ENCODE peak calls at places on chromosomes 1 and 21, in five cellular contexts. One of them, this sample, is unnamed.

GRCh38 chr21:33763573-33763881 is 121.2 kb downstream of the ITSN1 start:
- DNase-seq in CD4-positive, alpha-beta T cell: no peak
- DNase-seq in OCI-LY7: no peak
- DNase-seq in GM23248: no peak
- DNase-seq in RWPE1: no peak
- DNase-seq in this sample: no peak

GRCh38 chr1:47963568-47963973 is 33.6 kb downstream of the TRABD2B start:
- DNase-seq in CD4-positive, alpha-beta T cell: no peak
- DNase-seq in OCI-LY7: no peak
- DNase-seq in GM23248: peak
- DNase-seq in RWPE1: no peak
- DNase-seq in this sample: no peak

GRCh38 chr1:84442256-84442655 is 36.8 kb upstream of the RPF1 start:
- DNase-seq in CD4-positive, alpha-beta T cell: no peak
- DNase-seq in OCI-LY7: peak
- DNase-seq in GM23248: peak
- DNase-seq in RWPE1: peak
- DNase-seq in this sample: peak

GRCh38 chr1:179754031-179754624 is 11.0 kb downstream of the FAM163A start:
- DNase-seq in CD4-positive, alpha-beta T cell: no peak
- DNase-seq in OCI-LY7: no peak
- DNase-seq in GM23248: peak
- DNase-seq in RWPE1: peak
- DNase-seq in this sample: peak

GRCh38 chr1:96309783-96310182 is 411.8 kb upstream of the PTBP2 start:
- DNase-seq in CD4-positive, alpha-beta T cell: no peak
- DNase-seq in OCI-LY7: no peak
- DNase-seq in GM23248: peak
- DNase-seq in RWPE1: peak
- DNase-seq in this sample: peak

GRCh38 chr1:208252126-208252853 is 8.1 kb upstream of the PLXNA2 start:
- DNase-seq in CD4-positive, alpha-beta T cell: no peak
- DNase-seq in OCI-LY7: no peak
- DNase-seq in GM23248: peak
- DNase-seq in RWPE1: peak
- DNase-seq in this sample: no peak

GRCh38 chr21:45228171-45228641 is 59.5 kb downstream of the POFUT2 start:
- DNase-seq in CD4-positive, alpha-beta T cell: peak
- DNase-seq in OCI-LY7: no peak
- DNase-seq in GM23248: peak
- DNase-seq in RWPE1: peak
- DNase-seq in this sample: peak

GRCh38 chr1:23911924-23912323 is 1.2 kb downstream of the CNR2 start:
- DNase-seq in CD4-positive, alpha-beta T cell: no peak
- DNase-seq in OCI-LY7: peak
- DNase-seq in GM23248: no peak
- DNase-seq in RWPE1: no peak
- DNase-seq in this sample: no peak

GRCh38 chr1:61638296-61638695 is 86.6 kb downstream of the TM2D1 start:
- DNase-seq in CD4-positive, alpha-beta T cell: no peak
- DNase-seq in OCI-LY7: no peak
- DNase-seq in GM23248: peak
- DNase-seq in RWPE1: no peak
- DNase-seq in this sample: no peak

GRCh38 chr1:91440845-91441244 is 36.2 kb upstream of the HFM1 start:
- DNase-seq in CD4-positive, alpha-beta T cell: no peak
- DNase-seq in OCI-LY7: peak
- DNase-seq in GM23248: peak
- DNase-seq in RWPE1: peak
- DNase-seq in this sample: no peak

GRCh38 chr1:218971166-218971565 is 202.5 kb upstream of the LYPLAL1 start:
- DNase-seq in CD4-positive, alpha-beta T cell: no peak
- DNase-seq in OCI-LY7: no peak
- DNase-seq in GM23248: no peak
- DNase-seq in RWPE1: no peak
- DNase-seq in this sample: no peak

GRCh38 chr1:98086796-98087195 is 166.0 kb upstream of the DPYD start:
- DNase-seq in CD4-positive, alpha-beta T cell: no peak
- DNase-seq in OCI-LY7: no peak
- DNase-seq in GM23248: peak
- DNase-seq in RWPE1: peak
- DNase-seq in this sample: peak

GRCh38 chr1:87045757-87046422 is 131.5 kb downstream of the HS2ST1 start:
- DNase-seq in CD4-positive, alpha-beta T cell: no peak
- DNase-seq in OCI-LY7: peak
- DNase-seq in GM23248: peak
- DNase-seq in RWPE1: no peak
- DNase-seq in this sample: peak

GRCh38 chr21:34693192-34693810 is 24.5 kb downstream of the CLIC6 start:
- DNase-seq in CD4-positive, alpha-beta T cell: peak
- DNase-seq in OCI-LY7: peak
- DNase-seq in GM23248: peak
- DNase-seq in RWPE1: peak
- DNase-seq in this sample: peak

GRCh38 chr1:91548382-91549040 is 47.9 kb downstream of the CDC7 start:
- DNase-seq in CD4-positive, alpha-beta T cell: peak
- DNase-seq in OCI-LY7: peak
- DNase-seq in GM23248: no peak
- DNase-seq in RWPE1: no peak
- DNase-seq in this sample: no peak

GRCh38 chr1:219990782-219991510 is 55.4 kb downstream of the EPRS1 start:
- DNase-seq in CD4-positive, alpha-beta T cell: no peak
- DNase-seq in OCI-LY7: peak
- DNase-seq in GM23248: peak
- DNase-seq in RWPE1: peak
- DNase-seq in this sample: no peak

GRCh38 chr1:214846276-214846675 is 236.3 kb upstream of the KCNK2 start:
- DNase-seq in CD4-positive, alpha-beta T cell: no peak
- DNase-seq in OCI-LY7: no peak
- DNase-seq in GM23248: no peak
- DNase-seq in RWPE1: no peak
- DNase-seq in this sample: no peak

GRCh38 chr1:227952374-227953021 is 4.8 kb upstream of the WNT9A start:
- DNase-seq in CD4-positive, alpha-beta T cell: no peak
- DNase-seq in OCI-LY7: no peak
- DNase-seq in GM23248: no peak
- DNase-seq in RWPE1: no peak
- DNase-seq in this sample: no peak

GRCh38 chr1:196875935-196876334 is 11.9 kb upstream of the CFHR4 start:
- DNase-seq in CD4-positive, alpha-beta T cell: no peak
- DNase-seq in OCI-LY7: no peak
- DNase-seq in GM23248: no peak
- DNase-seq in RWPE1: no peak
- DNase-seq in this sample: no peak

GRCh38 chr1:113253979-113254378 is 136.3 kb upstream of the MAGI3 start:
- DNase-seq in CD4-positive, alpha-beta T cell: no peak
- DNase-seq in OCI-LY7: no peak
- DNase-seq in GM23248: no peak
- DNase-seq in RWPE1: no peak
- DNase-seq in this sample: no peak

GRCh38 chr1:218339267-218339831 is 5.8 kb upstream of the TGFB2 start:
- DNase-seq in CD4-positive, alpha-beta T cell: no peak
- DNase-seq in OCI-LY7: peak
- DNase-seq in GM23248: peak
- DNase-seq in RWPE1: no peak
- DNase-seq in this sample: no peak

GRCh38 chr1:31368611-31369107 is 4.2 kb downstream of the FABP3 start:
- DNase-seq in CD4-positive, alpha-beta T cell: no peak
- DNase-seq in OCI-LY7: no peak
- DNase-seq in GM23248: no peak
- DNase-seq in RWPE1: no peak
- DNase-seq in this sample: no peak

GRCh38 chr1:156117414-156118174 is 3.1 kb downstream of the LMNA start:
- DNase-seq in CD4-positive, alpha-beta T cell: no peak
- DNase-seq in OCI-LY7: no peak
- DNase-seq in GM23248: peak
- DNase-seq in RWPE1: no peak
- DNase-seq in this sample: no peak

GRCh38 chr1:55338448-55338820 is 123.3 kb upstream of the USP24 start:
- DNase-seq in CD4-positive, alpha-beta T cell: no peak
- DNase-seq in OCI-LY7: no peak
- DNase-seq in GM23248: no peak
- DNase-seq in RWPE1: no peak
- DNase-seq in this sample: no peak

GRCh38 chr1:85278853-85279314 is 2.5 kb upstream of the BCL10 start:
- DNase-seq in CD4-positive, alpha-beta T cell: no peak
- DNase-seq in OCI-LY7: no peak
- DNase-seq in GM23248: peak
- DNase-seq in RWPE1: peak
- DNase-seq in this sample: peak

GRCh38 chr1:118461154-118461553 is 276.1 kb upstream of the SPAG17 start:
- DNase-seq in CD4-positive, alpha-beta T cell: no peak
- DNase-seq in OCI-LY7: no peak
- DNase-seq in GM23248: no peak
- DNase-seq in RWPE1: no peak
- DNase-seq in this sample: no peak

GRCh38 chr1:15016001-15016400 is 137.5 kb upstream of the TMEM51 start:
- DNase-seq in CD4-positive, alpha-beta T cell: no peak
- DNase-seq in OCI-LY7: no peak
- DNase-seq in GM23248: no peak
- DNase-seq in RWPE1: no peak
- DNase-seq in this sample: no peak

DNA sequence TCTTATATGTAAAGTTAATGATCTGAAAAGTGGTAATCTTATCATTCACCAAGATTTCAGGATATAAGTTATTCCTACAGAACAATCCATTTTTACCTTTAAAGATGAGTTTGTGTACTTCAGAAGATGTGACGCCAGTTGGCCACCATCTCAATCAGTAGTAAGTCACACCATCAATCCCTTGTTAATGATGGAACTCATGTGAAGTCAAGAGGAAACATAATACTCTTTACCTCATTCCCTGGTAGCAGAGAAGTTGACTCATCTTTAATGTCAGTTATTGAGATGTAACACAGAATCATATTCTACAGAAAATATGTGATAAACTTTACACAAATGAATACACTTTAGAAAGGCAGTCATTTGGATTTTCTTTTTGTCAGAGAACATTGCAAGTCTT is 38.2 kb downstream of the MRPL39 start:
- DNase-seq in CD4-positive, alpha-beta T cell: no peak
- DNase-seq in OCI-LY7: no peak
- DNase-seq in GM23248: no peak
- DNase-seq in RWPE1: no peak
- DNase-seq in this sample: no peak
- H3K27ac ChIP-seq in CD4-positive, alpha-beta T cell: no peak
- H3K27ac ChIP-seq in OCI-LY7: no peak
- H3K27ac ChIP-seq in GM23248: no peak
- H3K27ac ChIP-seq in RWPE1: no peak
- H3K27ac ChIP-seq in this sample: peak

DNA sequence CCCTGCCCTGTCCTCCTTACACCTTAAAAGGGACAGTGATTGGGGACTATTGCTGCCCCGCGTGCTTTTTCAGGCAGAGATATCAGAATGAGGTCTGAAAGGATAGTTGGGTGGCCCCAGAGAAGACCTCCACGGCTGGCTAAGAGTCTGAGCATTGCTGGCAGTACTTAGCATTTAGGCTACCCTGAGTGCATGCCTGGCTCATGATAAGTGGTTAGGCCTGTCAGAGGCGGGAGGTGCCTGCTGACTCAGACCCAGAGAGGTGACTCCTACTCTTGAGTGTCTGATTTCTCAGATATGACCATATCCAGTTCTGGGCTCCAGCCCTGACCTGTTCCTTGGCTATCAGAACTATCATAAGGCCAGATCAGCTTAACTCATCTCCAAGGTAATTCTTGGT is 213.7 kb downstream of the PBX1 start:
- DNase-seq in CD4-positive, alpha-beta T cell: no peak
- DNase-seq in OCI-LY7: no peak
- DNase-seq in GM23248: peak
- DNase-seq in RWPE1: peak
- DNase-seq in this sample: peak
- H3K27ac ChIP-seq in CD4-positive, alpha-beta T cell: no peak
- H3K27ac ChIP-seq in OCI-LY7: no peak
- H3K27ac ChIP-seq in GM23248: peak
- H3K27ac ChIP-seq in RWPE1: peak
- H3K27ac ChIP-seq in this sample: peak

DNA sequence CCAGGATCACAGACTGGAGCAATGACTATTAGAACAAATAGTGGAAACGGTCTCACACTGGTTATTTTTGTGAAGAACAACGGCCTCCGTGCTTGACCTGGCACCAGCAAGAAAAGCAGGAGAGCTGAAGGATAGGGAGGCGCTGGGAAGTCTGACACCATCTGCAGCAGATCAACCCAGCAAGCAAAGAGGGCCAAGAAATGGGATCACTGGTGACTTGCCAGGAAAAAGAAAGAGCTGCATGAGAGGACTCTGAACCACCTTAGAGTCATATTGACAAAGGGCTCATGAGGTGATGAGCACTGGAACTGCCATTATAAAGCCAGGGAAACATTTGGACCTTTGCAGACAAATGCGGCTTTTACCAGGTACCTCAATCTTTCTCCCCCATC is 25.0 kb downstream of the MTOR start:
- DNase-seq in CD4-positive, alpha-beta T cell: no peak
- DNase-seq in OCI-LY7: no peak
- DNase-seq in GM23248: no peak
- DNase-seq in RWPE1: no peak
- DNase-seq in this sample: no peak
- H3K27ac ChIP-seq in CD4-positive, alpha-beta T cell: no peak
- H3K27ac ChIP-seq in OCI-LY7: no peak
- H3K27ac ChIP-seq in GM23248: no peak
- H3K27ac ChIP-seq in RWPE1: no peak
- H3K27ac ChIP-seq in this sample: no peak

GRCh38 chr21:36132691-36133090 is 2.2 kb upstream of the CBR3 start:
- DNase-seq in CD4-positive, alpha-beta T cell: no peak
- DNase-seq in OCI-LY7: no peak
- DNase-seq in GM23248: no peak
- DNase-seq in RWPE1: no peak
- DNase-seq in this sample: no peak

GRCh38 chr21:36141513-36141925 is 6.6 kb downstream of the CBR3 start:
- DNase-seq in CD4-positive, alpha-beta T cell: peak
- DNase-seq in OCI-LY7: peak
- DNase-seq in GM23248: peak
- DNase-seq in RWPE1: peak
- DNase-seq in this sample: peak

GRCh38 chr21:36134820-36135390 is at the start of gene CBR3:
- DNase-seq in CD4-positive, alpha-beta T cell: peak
- DNase-seq in OCI-LY7: no peak
- DNase-seq in GM23248: peak
- DNase-seq in RWPE1: peak
- DNase-seq in this sample: peak

DNA sequence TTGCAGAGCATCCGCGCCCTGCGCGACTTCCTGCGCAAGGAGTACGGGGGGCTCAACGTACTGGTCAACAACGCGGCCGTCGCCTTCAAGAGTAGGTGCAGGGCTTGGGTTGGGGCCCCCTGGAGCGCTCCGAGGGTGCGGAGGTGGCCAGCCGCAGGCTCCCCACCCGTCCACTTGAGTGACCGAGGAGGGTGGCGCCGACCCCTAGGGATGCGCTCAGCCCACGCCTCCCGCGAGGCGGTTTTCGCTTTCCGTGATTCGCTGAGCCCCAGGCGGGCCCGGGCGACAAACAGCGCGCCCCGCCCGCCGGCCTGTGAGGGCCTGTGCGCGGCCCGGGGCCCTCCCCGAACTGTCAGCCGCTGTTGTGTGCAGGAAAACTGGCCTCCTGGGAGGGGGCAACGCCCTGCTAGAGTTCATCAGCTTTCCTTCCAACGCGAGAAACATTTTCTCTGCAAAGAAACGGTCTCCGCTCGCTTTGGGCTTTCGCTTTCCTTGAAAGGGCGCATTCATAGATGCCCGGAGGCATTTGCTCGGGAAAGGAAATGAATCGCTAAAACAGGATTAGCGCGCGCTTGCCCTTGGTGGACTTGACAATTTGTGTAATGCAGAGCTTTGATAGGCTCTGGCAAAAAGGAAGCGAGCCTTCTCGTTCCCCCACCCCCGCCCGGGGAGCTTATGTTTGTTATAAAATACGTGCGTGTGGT is 664 bp downstream of the CBR3 start:
- DNase-seq in CD4-positive, alpha-beta T cell: peak
- DNase-seq in OCI-LY7: peak
- DNase-seq in GM23248: peak
- DNase-seq in RWPE1: peak
- DNase-seq in this sample: peak
- H3K27ac ChIP-seq in CD4-positive, alpha-beta T cell: peak
- H3K27ac ChIP-seq in OCI-LY7: no peak
- H3K27ac ChIP-seq in GM23248: peak
- H3K27ac ChIP-seq in RWPE1: peak
- H3K27ac ChIP-seq in this sample: peak

This sample was measured in brain microvascular endothelial cell.